ENCODE peak calls at places on chromosomes 11 and 22, in eight cellular contexts. One of them, this sample, is unnamed.

GRCh38 chr11:115151010-115151409 is 353.2 kb downstream of the CADM1 start:
- DNase-seq in skeletal muscle cell: no peak
- DNase-seq in activated CD4-positive, alpha-beta T cell treated with anti-CD3 and anti-CD28 coated beads, Interleukin-2, amount 50 U/mL, for 24 hours: no peak
- DNase-seq in OCI-LY7: no peak
- DNase-seq in stimulated activated naive B cell treated with anti-CD40 and anti-IgM and Interleukin-4, amounts not matched to agents 10 μg/mL and 1 μg/mL and 100 μg/mL, for 72 hours: no peak
- DNase-seq in stimulated activated CD8-positive, alpha-beta memory T cell treated with anti-CD3 and anti-CD28 coated beads, Interleukin-4, amount 100 ng/mL, for 48 hours: no peak
- DNase-seq in RCC 7860: no peak
- DNase-seq in H9: no peak
- DNase-seq in this sample: no peak

GRCh38 chr22:19666663-19667593 is 47.4 kb upstream of the SEPTIN5 start:
- DNase-seq in skeletal muscle cell: peak
- DNase-seq in activated CD4-positive, alpha-beta T cell treated with anti-CD3 and anti-CD28 coated beads, Interleukin-2, amount 50 U/mL, for 24 hours: no peak
- DNase-seq in OCI-LY7: no peak
- DNase-seq in stimulated activated naive B cell treated with anti-CD40 and anti-IgM and Interleukin-4, amounts not matched to agents 10 μg/mL and 1 μg/mL and 100 μg/mL, for 72 hours: no peak
- DNase-seq in stimulated activated CD8-positive, alpha-beta memory T cell treated with anti-CD3 and anti-CD28 coated beads, Interleukin-4, amount 100 ng/mL, for 48 hours: no peak
- DNase-seq in RCC 7860: no peak
- DNase-seq in H9: no peak
- DNase-seq in this sample: no peak

GRCh38 chr11:14835491-14836105 is 56.4 kb downstream of the CYP2R1 start:
- DNase-seq in skeletal muscle cell: no peak
- DNase-seq in activated CD4-positive, alpha-beta T cell treated with anti-CD3 and anti-CD28 coated beads, Interleukin-2, amount 50 U/mL, for 24 hours: no peak
- DNase-seq in OCI-LY7: no peak
- DNase-seq in stimulated activated naive B cell treated with anti-CD40 and anti-IgM and Interleukin-4, amounts not matched to agents 10 μg/mL and 1 μg/mL and 100 μg/mL, for 72 hours: no peak
- DNase-seq in stimulated activated CD8-positive, alpha-beta memory T cell treated with anti-CD3 and anti-CD28 coated beads, Interleukin-4, amount 100 ng/mL, for 48 hours: no peak
- DNase-seq in RCC 7860: no peak
- DNase-seq in H9: no peak
- DNase-seq in this sample: no peak

GRCh38 chr11:85752201-85752889 is 58.6 kb downstream of the SYTL2 start:
- DNase-seq in skeletal muscle cell: no peak
- DNase-seq in activated CD4-positive, alpha-beta T cell treated with anti-CD3 and anti-CD28 coated beads, Interleukin-2, amount 50 U/mL, for 24 hours: no peak
- DNase-seq in OCI-LY7: no peak
- DNase-seq in stimulated activated naive B cell treated with anti-CD40 and anti-IgM and Interleukin-4, amounts not matched to agents 10 μg/mL and 1 μg/mL and 100 μg/mL, for 72 hours: no peak
- DNase-seq in stimulated activated CD8-positive, alpha-beta memory T cell treated with anti-CD3 and anti-CD28 coated beads, Interleukin-4, amount 100 ng/mL, for 48 hours: no peak
- DNase-seq in RCC 7860: no peak
- DNase-seq in H9: no peak
- DNase-seq in this sample: no peak

GRCh38 chr11:74138572-74138971 is 32.2 kb downstream of the C2CD3 start:
- DNase-seq in skeletal muscle cell: peak
- DNase-seq in activated CD4-positive, alpha-beta T cell treated with anti-CD3 and anti-CD28 coated beads, Interleukin-2, amount 50 U/mL, for 24 hours: no peak
- DNase-seq in OCI-LY7: no peak
- DNase-seq in stimulated activated naive B cell treated with anti-CD40 and anti-IgM and Interleukin-4, amounts not matched to agents 10 μg/mL and 1 μg/mL and 100 μg/mL, for 72 hours: no peak
- DNase-seq in stimulated activated CD8-positive, alpha-beta memory T cell treated with anti-CD3 and anti-CD28 coated beads, Interleukin-4, amount 100 ng/mL, for 48 hours: no peak
- DNase-seq in RCC 7860: peak
- DNase-seq in H9: no peak
- DNase-seq in this sample: no peak

GRCh38 chr11:68412593-68413475 is 47.7 kb upstream of the PPP6R3 start:
- DNase-seq in skeletal muscle cell: peak
- DNase-seq in activated CD4-positive, alpha-beta T cell treated with anti-CD3 and anti-CD28 coated beads, Interleukin-2, amount 50 U/mL, for 24 hours: no peak
- DNase-seq in OCI-LY7: no peak
- DNase-seq in stimulated activated naive B cell treated with anti-CD40 and anti-IgM and Interleukin-4, amounts not matched to agents 10 μg/mL and 1 μg/mL and 100 μg/mL, for 72 hours: peak
- DNase-seq in stimulated activated CD8-positive, alpha-beta memory T cell treated with anti-CD3 and anti-CD28 coated beads, Interleukin-4, amount 100 ng/mL, for 48 hours: peak
- DNase-seq in RCC 7860: no peak
- DNase-seq in H9: no peak
- DNase-seq in this sample: no peak

GRCh38 chr11:23359297-23359696 is 499.0 kb upstream of the CCDC179 start:
- DNase-seq in skeletal muscle cell: peak
- DNase-seq in activated CD4-positive, alpha-beta T cell treated with anti-CD3 and anti-CD28 coated beads, Interleukin-2, amount 50 U/mL, for 24 hours: no peak
- DNase-seq in OCI-LY7: no peak
- DNase-seq in stimulated activated naive B cell treated with anti-CD40 and anti-IgM and Interleukin-4, amounts not matched to agents 10 μg/mL and 1 μg/mL and 100 μg/mL, for 72 hours: no peak
- DNase-seq in stimulated activated CD8-positive, alpha-beta memory T cell treated with anti-CD3 and anti-CD28 coated beads, Interleukin-4, amount 100 ng/mL, for 48 hours: no peak
- DNase-seq in RCC 7860: no peak
- DNase-seq in H9: no peak
- DNase-seq in this sample: no peak

GRCh38 chr22:30605449-30606110 is 1.4 kb upstream of the TCN2 start:
- DNase-seq in skeletal muscle cell: no peak
- DNase-seq in activated CD4-positive, alpha-beta T cell treated with anti-CD3 and anti-CD28 coated beads, Interleukin-2, amount 50 U/mL, for 24 hours: no peak
- DNase-seq in OCI-LY7: peak
- DNase-seq in stimulated activated naive B cell treated with anti-CD40 and anti-IgM and Interleukin-4, amounts not matched to agents 10 μg/mL and 1 μg/mL and 100 μg/mL, for 72 hours: peak
- DNase-seq in stimulated activated CD8-positive, alpha-beta memory T cell treated with anti-CD3 and anti-CD28 coated beads, Interleukin-4, amount 100 ng/mL, for 48 hours: peak
- DNase-seq in RCC 7860: peak
- DNase-seq in H9: peak
- DNase-seq in this sample: no peak

GRCh38 chr11:79095424-79095823 is 345.4 kb downstream of the TENM4 start:
- DNase-seq in skeletal muscle cell: no peak
- DNase-seq in activated CD4-positive, alpha-beta T cell treated with anti-CD3 and anti-CD28 coated beads, Interleukin-2, amount 50 U/mL, for 24 hours: no peak
- DNase-seq in OCI-LY7: no peak
- DNase-seq in stimulated activated naive B cell treated with anti-CD40 and anti-IgM and Interleukin-4, amounts not matched to agents 10 μg/mL and 1 μg/mL and 100 μg/mL, for 72 hours: no peak
- DNase-seq in stimulated activated CD8-positive, alpha-beta memory T cell treated with anti-CD3 and anti-CD28 coated beads, Interleukin-4, amount 100 ng/mL, for 48 hours: no peak
- DNase-seq in RCC 7860: no peak
- DNase-seq in H9: no peak
- DNase-seq in this sample: no peak

GRCh38 chr22:22928666-22929380 is 41.2 kb downstream of the IGLL5 start:
- DNase-seq in skeletal muscle cell: no peak
- DNase-seq in activated CD4-positive, alpha-beta T cell treated with anti-CD3 and anti-CD28 coated beads, Interleukin-2, amount 50 U/mL, for 24 hours: peak
- DNase-seq in OCI-LY7: peak
- DNase-seq in stimulated activated naive B cell treated with anti-CD40 and anti-IgM and Interleukin-4, amounts not matched to agents 10 μg/mL and 1 μg/mL and 100 μg/mL, for 72 hours: peak
- DNase-seq in stimulated activated CD8-positive, alpha-beta memory T cell treated with anti-CD3 and anti-CD28 coated beads, Interleukin-4, amount 100 ng/mL, for 48 hours: peak
- DNase-seq in RCC 7860: no peak
- DNase-seq in H9: no peak
- DNase-seq in this sample: no peak

GRCh38 chr22:27420817-27421361 is 380.7 kb downstream of the MN1 start:
- DNase-seq in skeletal muscle cell: peak
- DNase-seq in activated CD4-positive, alpha-beta T cell treated with anti-CD3 and anti-CD28 coated beads, Interleukin-2, amount 50 U/mL, for 24 hours: no peak
- DNase-seq in OCI-LY7: no peak
- DNase-seq in stimulated activated naive B cell treated with anti-CD40 and anti-IgM and Interleukin-4, amounts not matched to agents 10 μg/mL and 1 μg/mL and 100 μg/mL, for 72 hours: no peak
- DNase-seq in stimulated activated CD8-positive, alpha-beta memory T cell treated with anti-CD3 and anti-CD28 coated beads, Interleukin-4, amount 100 ng/mL, for 48 hours: no peak
- DNase-seq in RCC 7860: peak
- DNase-seq in H9: no peak
- DNase-seq in this sample: no peak

GRCh38 chr11:116373107-116373506 is 399.7 kb downstream of the BUD13 start:
- DNase-seq in skeletal muscle cell: no peak
- DNase-seq in activated CD4-positive, alpha-beta T cell treated with anti-CD3 and anti-CD28 coated beads, Interleukin-2, amount 50 U/mL, for 24 hours: no peak
- DNase-seq in OCI-LY7: no peak
- DNase-seq in stimulated activated naive B cell treated with anti-CD40 and anti-IgM and Interleukin-4, amounts not matched to agents 10 μg/mL and 1 μg/mL and 100 μg/mL, for 72 hours: no peak
- DNase-seq in stimulated activated CD8-positive, alpha-beta memory T cell treated with anti-CD3 and anti-CD28 coated beads, Interleukin-4, amount 100 ng/mL, for 48 hours: no peak
- DNase-seq in RCC 7860: no peak
- DNase-seq in H9: no peak
- DNase-seq in this sample: no peak

GRCh38 chr11:85750646-85751045 is 60.3 kb downstream of the SYTL2 start:
- DNase-seq in skeletal muscle cell: no peak
- DNase-seq in activated CD4-positive, alpha-beta T cell treated with anti-CD3 and anti-CD28 coated beads, Interleukin-2, amount 50 U/mL, for 24 hours: no peak
- DNase-seq in OCI-LY7: no peak
- DNase-seq in stimulated activated naive B cell treated with anti-CD40 and anti-IgM and Interleukin-4, amounts not matched to agents 10 μg/mL and 1 μg/mL and 100 μg/mL, for 72 hours: no peak
- DNase-seq in stimulated activated CD8-positive, alpha-beta memory T cell treated with anti-CD3 and anti-CD28 coated beads, Interleukin-4, amount 100 ng/mL, for 48 hours: no peak
- DNase-seq in RCC 7860: no peak
- DNase-seq in H9: no peak
- DNase-seq in this sample: no peak

GRCh38 chr11:33211153-33211552 is 46.0 kb upstream of the HIPK3 start:
- DNase-seq in skeletal muscle cell: no peak
- DNase-seq in activated CD4-positive, alpha-beta T cell treated with anti-CD3 and anti-CD28 coated beads, Interleukin-2, amount 50 U/mL, for 24 hours: no peak
- DNase-seq in OCI-LY7: no peak
- DNase-seq in stimulated activated naive B cell treated with anti-CD40 and anti-IgM and Interleukin-4, amounts not matched to agents 10 μg/mL and 1 μg/mL and 100 μg/mL, for 72 hours: no peak
- DNase-seq in stimulated activated CD8-positive, alpha-beta memory T cell treated with anti-CD3 and anti-CD28 coated beads, Interleukin-4, amount 100 ng/mL, for 48 hours: no peak
- DNase-seq in RCC 7860: no peak
- DNase-seq in H9: no peak
- DNase-seq in this sample: no peak

GRCh38 chr11:83278351-83278750 is 7.8 kb downstream of the CCDC90B start:
- DNase-seq in skeletal muscle cell: no peak
- DNase-seq in activated CD4-positive, alpha-beta T cell treated with anti-CD3 and anti-CD28 coated beads, Interleukin-2, amount 50 U/mL, for 24 hours: no peak
- DNase-seq in OCI-LY7: no peak
- DNase-seq in stimulated activated naive B cell treated with anti-CD40 and anti-IgM and Interleukin-4, amounts not matched to agents 10 μg/mL and 1 μg/mL and 100 μg/mL, for 72 hours: no peak
- DNase-seq in stimulated activated CD8-positive, alpha-beta memory T cell treated with anti-CD3 and anti-CD28 coated beads, Interleukin-4, amount 100 ng/mL, for 48 hours: no peak
- DNase-seq in RCC 7860: no peak
- DNase-seq in H9: no peak
- DNase-seq in this sample: no peak

GRCh38 chr11:61797263-61797944 is 4.7 kb downstream of the FEN1 start:
- DNase-seq in skeletal muscle cell: peak
- DNase-seq in activated CD4-positive, alpha-beta T cell treated with anti-CD3 and anti-CD28 coated beads, Interleukin-2, amount 50 U/mL, for 24 hours: no peak
- DNase-seq in OCI-LY7: peak
- DNase-seq in stimulated activated naive B cell treated with anti-CD40 and anti-IgM and Interleukin-4, amounts not matched to agents 10 μg/mL and 1 μg/mL and 100 μg/mL, for 72 hours: peak
- DNase-seq in stimulated activated CD8-positive, alpha-beta memory T cell treated with anti-CD3 and anti-CD28 coated beads, Interleukin-4, amount 100 ng/mL, for 48 hours: peak
- DNase-seq in RCC 7860: peak
- DNase-seq in H9: peak
- DNase-seq in this sample: peak

GRCh38 chr11:29214833-29215232 is 802.0 kb downstream of the KCNA4 start:
- DNase-seq in skeletal muscle cell: peak
- DNase-seq in activated CD4-positive, alpha-beta T cell treated with anti-CD3 and anti-CD28 coated beads, Interleukin-2, amount 50 U/mL, for 24 hours: no peak
- DNase-seq in OCI-LY7: no peak
- DNase-seq in stimulated activated naive B cell treated with anti-CD40 and anti-IgM and Interleukin-4, amounts not matched to agents 10 μg/mL and 1 μg/mL and 100 μg/mL, for 72 hours: no peak
- DNase-seq in stimulated activated CD8-positive, alpha-beta memory T cell treated with anti-CD3 and anti-CD28 coated beads, Interleukin-4, amount 100 ng/mL, for 48 hours: no peak
- DNase-seq in RCC 7860: no peak
- DNase-seq in H9: no peak
- DNase-seq in this sample: no peak

GRCh38 chr11:76371170-76371569 is 9.8 kb downstream of the THAP12 start:
- DNase-seq in skeletal muscle cell: peak
- DNase-seq in activated CD4-positive, alpha-beta T cell treated with anti-CD3 and anti-CD28 coated beads, Interleukin-2, amount 50 U/mL, for 24 hours: no peak
- DNase-seq in OCI-LY7: no peak
- DNase-seq in stimulated activated naive B cell treated with anti-CD40 and anti-IgM and Interleukin-4, amounts not matched to agents 10 μg/mL and 1 μg/mL and 100 μg/mL, for 72 hours: peak
- DNase-seq in stimulated activated CD8-positive, alpha-beta memory T cell treated with anti-CD3 and anti-CD28 coated beads, Interleukin-4, amount 100 ng/mL, for 48 hours: no peak
- DNase-seq in RCC 7860: peak
- DNase-seq in H9: no peak
- DNase-seq in this sample: no peak

GRCh38 chr11:116427903-116428637 is 344.7 kb downstream of the BUD13 start:
- DNase-seq in skeletal muscle cell: no peak
- DNase-seq in activated CD4-positive, alpha-beta T cell treated with anti-CD3 and anti-CD28 coated beads, Interleukin-2, amount 50 U/mL, for 24 hours: no peak
- DNase-seq in OCI-LY7: no peak
- DNase-seq in stimulated activated naive B cell treated with anti-CD40 and anti-IgM and Interleukin-4, amounts not matched to agents 10 μg/mL and 1 μg/mL and 100 μg/mL, for 72 hours: no peak
- DNase-seq in stimulated activated CD8-positive, alpha-beta memory T cell treated with anti-CD3 and anti-CD28 coated beads, Interleukin-4, amount 100 ng/mL, for 48 hours: no peak
- DNase-seq in RCC 7860: no peak
- DNase-seq in H9: no peak
- DNase-seq in this sample: no peak

This sample was measured in caudate nucleus.